ENCODE peak calls at places on chromosome 21, in seven cellular contexts. X is EH, I is GM10248, T is colonic mucosa, E is smooth muscle cell of the brain vasculature, M is cardiac septum, F is foreskin fibroblast. G is an unnamed sample.

GRCh38 chr21:39263372-39263771 is 50.1 kb downstream of the BRWD1 start:
- DNase-seq in X (peak), I (no peak), T (no peak), E (no peak), M (no peak), F (peak), G (no peak)

GRCh38 chr21:42317341-42317741 is 2.1 kb upstream of the TFF3 start:
- DNase-seq in X (no peak), I (no peak), T (peak), E (no peak), M (peak), F (no peak), G (peak)

GRCh38 chr21:34630536-34631143 is 15.7 kb upstream of the RCAN1 start:
- DNase-seq in X (peak), I (peak), T (peak), E (peak), M (no peak), F (peak), G (peak)

GRCh38 chr21:42002421-42002958 is 7.7 kb downstream of the ZBTB21 start:
- DNase-seq in X (peak), I (peak), T (no peak), E (no peak), M (no peak), F (peak), G (no peak)

GRCh38 chr21:31772674-31773555 is 41.0 kb upstream of the SCAF4 start:
- DNase-seq in X (no peak), I (peak), T (no peak), E (no peak), M (no peak), F (no peak), G (no peak)

GRCh38 chr21:31941694-31942093 is 68.9 kb downstream of the HUNK start:
- DNase-seq in X (no peak), I (no peak), T (peak), E (no peak), M (no peak), F (no peak), G (no peak)

GRCh38 chr21:39867198-39867650 is at the start of gene PCP4:
- DNase-seq in X (peak), I (peak), T (peak), E (no peak), M (no peak), F (peak), G (peak)

GRCh38 chr21:40850071-40850470 is 3.1 kb upstream of the DSCAM start:
- DNase-seq in X (no peak), I (no peak), T (no peak), E (no peak), M (no peak), F (no peak), G (no peak)

GRCh38 chr21:15060776-15061175 is 4.0 kb downstream of the NRIP1 start:
- DNase-seq in X (peak), I (no peak), T (no peak), E (no peak), M (no peak), F (peak), G (no peak)

GRCh38 chr21:16454371-16454770 is 724.6 kb downstream of the USP25 start:
- DNase-seq in X (no peak), I (no peak), T (no peak), E (no peak), M (no peak), F (peak), G (no peak)

GRCh38 chr21:45740491-45741357 is 97.2 kb downstream of the PCBP3 start:
- DNase-seq in X (no peak), I (no peak), T (no peak), E (no peak), M (no peak), F (no peak), G (no peak)

GRCh38 chr21:43025636-43026180 is 49.9 kb downstream of the CBS start:
- DNase-seq in X (peak), I (no peak), T (no peak), E (no peak), M (no peak), F (peak), G (no peak)

GRCh38 chr21:39168800-39169199 is 14.5 kb downstream of the PSMG1 start:
- DNase-seq in X (no peak), I (no peak), T (no peak), E (no peak), M (no peak), F (no peak), G (no peak)

GRCh38 chr21:20720623-20721022 is 277.6 kb upstream of the NCAM2 start:
- DNase-seq in X (no peak), I (no peak), T (no peak), E (no peak), M (no peak), F (peak), G (no peak)

GRCh38 chr21:44930543-44930981 is 9.3 kb upstream of the SLX9 start:
- DNase-seq in X (no peak), I (no peak), T (peak), E (no peak), M (no peak), F (peak), G (no peak)

GRCh38 chr21:17585875-17586450 is 26.7 kb downstream of the BTG3 start:
- DNase-seq in X (peak), I (peak), T (peak), E (peak), M (no peak), F (peak), G (peak)

GRCh38 chr21:45155910-45156309 is 81.5 kb downstream of the ADARB1 start:
- DNase-seq in X (no peak), I (no peak), T (peak), E (no peak), M (no peak), F (no peak), G (no peak)

GRCh38 chr21:36768496-36768895 is 69.6 kb downstream of the SIM2 start:
- DNase-seq in X (no peak), I (no peak), T (no peak), E (no peak), M (no peak), F (no peak), G (no peak)

GRCh38 chr21:34928637-34929036 is 120.5 kb downstream of the RUNX1 start:
- DNase-seq in X (peak), I (no peak), T (no peak), E (no peak), M (no peak), F (no peak), G (no peak)

GRCh38 chr21:46455575-46456385 is 2.9 kb upstream of the DIP2A start:
- DNase-seq in X (peak), I (no peak), T (no peak), E (no peak), M (no peak), F (peak), G (no peak)

GRCh38 chr21:21156919-21157318 is 158.7 kb downstream of the NCAM2 start:
- DNase-seq in X (no peak), I (no peak), T (no peak), E (no peak), M (no peak), F (peak), G (no peak)

GRCh38 chr21:38920631-38921398 is 115.1 kb downstream of the ETS2 start:
- DNase-seq in X (peak), I (no peak), T (no peak), E (no peak), M (no peak), F (peak), G (no peak)

GRCh38 chr21:45537111-45537745 is 5.0 kb downstream of the SLC19A1 start:
- DNase-seq in X (no peak), I (no peak), T (no peak), E (no peak), M (peak), F (no peak), G (no peak)

GRCh38 chr21:38945536-38946245 is 140.0 kb downstream of the ETS2 start:
- DNase-seq in X (peak), I (no peak), T (no peak), E (peak), M (no peak), F (peak), G (no peak)

GRCh38 chr21:44335266-44336059 is 3.7 kb downstream of the CFAP410 start:
- DNase-seq in X (no peak), I (no peak), T (no peak), E (no peak), M (no peak), F (no peak), G (no peak)

GRCh38 chr21:44291936-44292811 is 6.5 kb downstream of the AIRE start:
- DNase-seq in X (no peak), I (no peak), T (no peak), E (no peak), M (no peak), F (no peak), G (no peak)

GRCh38 chr21:36688324-36688723 is 10.6 kb upstream of the SIM2 start:
- DNase-seq in X (no peak), I (no peak), T (no peak), E (no peak), M (peak), F (no peak), G (no peak)

GRCh38 chr21:15781986-15782385 is 52.2 kb downstream of the USP25 start:
- DNase-seq in X (no peak), I (no peak), T (no peak), E (no peak), M (no peak), F (no peak), G (no peak)

GRCh38 chr21:38675450-38675849 is 130.3 kb upstream of the ETS2 start:
- DNase-seq in X (no peak), I (no peak), T (no peak), E (no peak), M (no peak), F (peak), G (no peak)

GRCh38 chr21:27534211-27534610 is 567.3 kb upstream of the ADAMTS5 start:
- DNase-seq in X (no peak), I (no peak), T (no peak), E (no peak), M (no peak), F (peak), G (no peak)

GRCh38 chr21:35011681-35012080 is 37.4 kb downstream of the RUNX1 start:
- DNase-seq in X (peak), I (no peak), T (no peak), E (no peak), M (no peak), F (peak), G (no peak)

GRCh38 chr21:44456207-44456914 is 1.1 kb downstream of the LRRC3 start:
- DNase-seq in X (no peak), I (no peak), T (no peak), E (no peak), M (no peak), F (no peak), G (no peak)

GRCh38 chr21:25421327-25422028 is 185.8 kb downstream of the MRPL39 start:
- DNase-seq in X (peak), I (peak), T (no peak), E (peak), M (no peak), F (peak), G (peak)

GRCh38 chr21:36245649-36246048 is 74.3 kb upstream of the MORC3 start:
- DNase-seq in X (no peak), I (no peak), T (no peak), E (no peak), M (no peak), F (no peak), G (no peak)

GRCh38 chr21:29372063-29372802 is 73.5 kb downstream of the BACH1 start:
- DNase-seq in X (peak), I (peak), T (peak), E (peak), M (no peak), F (peak), G (peak)

GRCh38 chr21:26194811-26195251 is 24.3 kb upstream of the APP start:
- DNase-seq in X (peak), I (no peak), T (no peak), E (no peak), M (no peak), F (peak), G (no peak)

G was measured in small intestine.